ENCODE peak calls at places on chromosome 10, in four cellular contexts. Z is psoas muscle, I is osteoblast, V is Peyer's patch. G is an unnamed sample. For H3K4me1, the result is how much of the 10 kb centered on the place peaks cover.

GRCh38 chr10:21849624-21850023 is 153.9 kb downstream of the DNAJC1 start:
- DNase-seq in I (no peak), Z (no peak), V (no peak), G (no peak)

GRCh38 chr10:12727832-12728215 is 273.7 kb downstream of the CCDC3 start:
- DNase-seq in Z (peak), I (no peak), V (no peak), G (no peak)

GRCh38 chr10:116194061-116194460 is 78.9 kb downstream of the GFRA1 start:
- DNase-seq in V (no peak), Z (no peak), I (no peak), G (no peak)

GRCh38 chr10:77606751-77607150 is 30.9 kb downstream of the KCNMA1 start:
- DNase-seq in Z (no peak), V (no peak), I (no peak), G (no peak)

GRCh38 chr10:79387974-79388850 is 40.9 kb downstream of the PPIF start:
- DNase-seq in V (no peak), Z (no peak), I (peak), G (no peak)

GRCh38 chr10:46268076-46268881 is 18.5 kb upstream of the ANTXRL start:
- DNase-seq in I (no peak), V (peak), Z (no peak), G (no peak)

GRCh38 chr10:72322030-72322279 is 32.8 kb downstream of the DNAJB12 start:
- DNase-seq in V (no peak), Z (no peak), I (peak), G (no peak)

GRCh38 chr10:93085272-93085859 is 11.7 kb downstream of the CYP26A1 start:
- DNase-seq in Z (no peak), V (no peak), I (no peak), G (no peak)

GRCh38 chr10:74460812-74461211 is 309.8 kb downstream of the ADK start:
- DNase-seq in I (peak), Z (no peak), V (no peak), G (no peak)

GRCh38 chr10:26839966-26840627 is 20.7 kb downstream of the ABI1 start:
- DNase-seq in Z (no peak), I (no peak), V (no peak), G (no peak)

GRCh38 chr10:132163278-132163765 is 23.4 kb upstream of the DPYSL4 start:
- DNase-seq in I (no peak), V (no peak), Z (peak), G (no peak)

GRCh38 chr10:6030940-6031339 is 31.2 kb downstream of the IL2RA start:
- DNase-seq in V (no peak), Z (no peak), I (no peak), G (no peak)

GRCh38 chr10:71525721-71526120 is 129.0 kb downstream of the CDH23 start:
- DNase-seq in V (no peak), I (peak), Z (no peak), G (no peak)

GRCh38 chr10:45265995-45266394 is 49.4 kb downstream of the OR13A1 start:
- DNase-seq in I (no peak), V (no peak), Z (no peak), G (no peak)

GRCh38 chr10:71308985-71309384 is 10.1 kb upstream of the SLC29A3 start:
- DNase-seq in I (no peak), V (no peak), Z (no peak), G (no peak)

GRCh38 chr10:70561051-70561450 is 41.5 kb downstream of the PRF1 start:
- DNase-seq in I (peak), Z (no peak), V (no peak), G (no peak)

GRCh38 chr10:85612378-85612775 is 754.2 kb downstream of the GRID1 start:
- DNase-seq in V (peak), Z (no peak), I (no peak), G (no peak)

GRCh38 chr10:13699216-13699615 is 112.5 kb downstream of the PRPF18 start:
- DNase-seq in V (no peak), Z (no peak), I (no peak), G (no peak)

GRCh38 chr10:3828404-3829192 is 43.6 kb upstream of the KLF6 start:
- DNase-seq in Z (no peak), V (no peak), I (peak), G (peak)

GRCh38 chr10:83935911-83936310 is 203.4 kb upstream of the GHITM start:
- DNase-seq in Z (no peak), V (no peak), I (no peak), G (no peak)

GRCh38 chr10:42428534-42428933 is 209.8 kb downstream of the ZNF33B start:
- DNase-seq in I (no peak), Z (no peak), V (no peak), G (no peak)

GRCh38 chr10:80504158-80504811 is 33.4 kb upstream of the SH2D4B start:
- DNase-seq in V (no peak), Z (no peak), I (peak), G (no peak)

GRCh38 chr10:132506711-132507466 is 30.7 kb upstream of the INPP5A start:
- DNase-seq in Z (no peak), I (peak), V (no peak), G (peak)

GRCh38 chr10:112732277-112732891 is 217.7 kb upstream of the TCF7L2 start:
- DNase-seq in Z (no peak), I (peak), V (no peak), G (no peak)

GRCh38 chr10:91088300-91089140 is 131.9 kb upstream of the PCGF5 start:
- DNase-seq in I (no peak), Z (no peak), V (no peak), G (no peak)

GRCh38 chr10:79555354-79555753 is 4.9 kb downstream of the SFTPA2 start:
- DNase-seq in V (no peak), I (no peak), Z (no peak), G (no peak)

GRCh38 chr10:20776384-20776783 is 120.7 kb downstream of the NEBL start:
- DNase-seq in Z (no peak), I (no peak), V (no peak), G (no peak)

GRCh38 chr10:73920084-73920483 is 9.2 kb downstream of the PLAU start:
- DNase-seq in V (no peak), I (no peak), Z (peak), G (peak)

GRCh38 chr10:97454330-97455036 is 8.5 kb downstream of the ZDHHC16 start:
- DNase-seq in V (no peak), Z (no peak), I (no peak), G (no peak)

GRCh38 chr10:114058297-114058696 is 14.6 kb downstream of the ADRB1 start:
- DNase-seq in I (no peak), Z (no peak), V (no peak), G (no peak)
- H3K4me1 ChIP-seq in I (under half), Z (under half), V (under half), G (under half)

GRCh38 chr10:34280599-34281374 is 534.3 kb downstream of the PARD3 start:
- DNase-seq in I (peak), Z (peak), V (no peak), G (peak)

GRCh38 chr10:34286136-34286739 is 528.9 kb downstream of the PARD3 start:
- DNase-seq in V (no peak), I (no peak), Z (peak), G (no peak)

GRCh38 chr10:34282186-34282585 is 532.9 kb downstream of the PARD3 start:
- DNase-seq in Z (no peak), I (no peak), V (no peak), G (no peak)

GRCh38 chr10:34281661-34282060 is 533.4 kb downstream of the PARD3 start:
- DNase-seq in V (no peak), I (no peak), Z (no peak), G (no peak)
- H3K27ac ChIP-seq in V (no peak), I (peak), Z (no peak), G (peak)

GRCh38 chr10:34985823-34986222 is 104.3 kb downstream of the CUL2 start:
- DNase-seq in V (no peak), I (peak), Z (no peak), G (no peak)
- TF ChIP-seq CTCF in V (no peak), I (peak), Z (no peak), G (no peak)

DNA sequence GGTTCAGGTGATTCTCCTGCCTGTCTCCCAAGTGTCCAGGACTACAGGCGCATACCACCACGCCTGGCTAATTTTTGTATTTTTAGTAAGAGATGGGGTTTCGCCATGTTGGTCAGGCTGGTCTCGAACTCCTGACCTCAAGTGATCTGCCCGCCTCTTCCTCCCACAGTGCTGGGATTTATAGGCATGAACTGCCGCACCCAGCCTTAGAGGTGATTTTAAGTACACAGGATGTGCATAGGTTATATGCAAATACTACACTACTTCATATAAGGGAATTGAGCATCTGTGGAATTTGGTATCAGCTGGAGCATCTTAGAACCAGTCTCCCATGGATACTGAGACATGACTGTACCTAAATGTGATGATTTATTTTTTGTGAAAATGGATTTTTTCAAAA is 21.0 kb downstream of the WAC start:
- DNase-seq in I (no peak), Z (no peak), V (no peak), G (no peak)
- H3K4me1 ChIP-seq in I (under half), Z (half or more), V (under half), G (under half)

DNA sequence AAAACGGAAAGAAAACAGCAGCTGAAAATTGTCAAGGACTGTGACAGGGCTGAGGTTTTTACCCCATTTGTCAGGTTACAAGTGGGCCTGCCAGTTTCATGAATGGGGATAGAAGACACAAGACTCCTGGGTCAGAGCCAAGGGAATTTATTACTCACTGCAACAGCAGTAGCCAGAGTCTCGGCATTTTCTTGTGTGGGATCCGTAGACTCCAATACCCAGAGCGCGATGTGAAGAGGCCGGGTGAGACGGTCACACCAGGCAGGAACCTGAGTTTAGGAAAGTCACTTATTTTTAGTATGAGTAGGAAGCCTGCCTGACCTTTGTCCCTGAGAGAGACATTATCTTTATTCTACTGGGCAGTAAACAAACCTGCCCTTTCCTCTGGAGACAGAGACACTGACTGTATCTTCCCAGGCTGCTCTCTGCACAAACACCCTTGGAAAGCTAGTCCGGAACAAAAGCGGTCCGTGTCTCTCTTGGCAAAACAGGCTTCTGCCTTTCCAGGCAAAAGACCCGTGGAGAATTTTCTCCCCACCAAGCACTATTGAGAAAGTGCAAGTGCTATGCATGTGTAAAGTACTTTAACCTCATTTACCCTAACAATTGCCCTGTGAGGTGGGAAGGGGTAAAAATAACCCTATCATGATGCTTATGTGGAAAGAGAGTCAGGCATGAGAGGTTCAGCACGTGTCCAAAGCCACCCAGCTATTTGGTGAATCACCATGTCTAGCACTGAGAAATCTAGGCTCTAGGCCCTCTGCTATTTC is 58.4 kb downstream of the JCAD start:
- DNase-seq in Z (peak), I (peak), V (no peak), G (peak)
- H3K27ac ChIP-seq in Z (peak), I (peak), V (no peak), G (peak)